ENCODE peak calls at places on chromosomes 7 and 10, in ten cellular contexts. I is breast epithelium, F is GM12878, A is HCT116, X is suprapubic skin, C is Panc1, B is spleen, U is upper lobe of left lung, E is stomach, K is sigmoid colon. P is an unnamed sample. For H3K4me1, the result is how much of the 10 kb centered on the place peaks cover.

GRCh38 chr10:37566336-37566735 is 291.1 kb downstream of the ZNF248 start:
- DNase-seq in I (no peak), F (no peak), A (no peak), X (no peak), C (no peak), B (no peak), U (no peak), E (no peak), K (no peak), P (no peak)

GRCh38 chr7:66423729-66424128 is 205.0 kb upstream of the KCTD7 start:
- DNase-seq in I (no peak), F (no peak), A (no peak), X (no peak), C (no peak), B (no peak), U (no peak), E (no peak), K (no peak), P (no peak)

GRCh38 chr7:149729983-149730801 is 43.2 kb downstream of the ZNF467 start:
- DNase-seq in I (no peak), F (no peak), A (no peak), X (no peak), C (no peak), B (peak), U (no peak), E (no peak), K (peak), P (no peak)

GRCh38 chr10:119667562-119668328 is 16.6 kb downstream of the BAG3 start:
- DNase-seq in I (peak), F (no peak), A (peak), X (no peak), C (peak), B (no peak), U (peak), E (peak), K (peak), P (no peak)

GRCh38 chr7:86825264-86825663 is 181.6 kb downstream of the GRM3 start:
- DNase-seq in I (no peak), F (no peak), A (no peak), X (no peak), C (no peak), B (no peak), U (no peak), E (no peak), K (no peak), P (no peak)

GRCh38 chr7:137304624-137305235 is 38.8 kb downstream of the PTN start:
- DNase-seq in I (no peak), F (no peak), A (no peak), X (no peak), C (no peak), B (no peak), U (no peak), E (no peak), K (no peak), P (no peak)

GRCh38 chr10:5404188-5405041 is at the start of gene TUBAL3:
- DNase-seq in I (no peak), F (no peak), A (no peak), X (no peak), C (no peak), B (no peak), U (no peak), E (no peak), K (no peak), P (no peak)

GRCh38 chr10:52740913-52741675 is 31.5 kb downstream of the MBL2 start:
- DNase-seq in I (no peak), F (no peak), A (peak), X (no peak), C (peak), B (no peak), U (peak), E (peak), K (no peak), P (peak)

GRCh38 chr7:93132216-93132615 is 14.4 kb upstream of the SAMD9 start:
- DNase-seq in I (no peak), F (no peak), A (no peak), X (no peak), C (no peak), B (no peak), U (no peak), E (no peak), K (no peak), P (no peak)

GRCh38 chr10:77687621-77688020 is 50.0 kb upstream of the KCNMA1 start:
- DNase-seq in I (no peak), F (no peak), A (no peak), X (no peak), C (no peak), B (no peak), U (no peak), E (no peak), K (no peak), P (peak)

GRCh38 chr7:103813970-103814369 is 175.5 kb downstream of the RELN start:
- DNase-seq in I (no peak), F (no peak), A (no peak), X (no peak), C (no peak), B (no peak), U (no peak), E (no peak), K (no peak), P (no peak)

GRCh38 chr7:103810112-103810744 is 179.2 kb downstream of the RELN start:
- DNase-seq in I (no peak), F (no peak), A (no peak), X (no peak), C (no peak), B (no peak), U (no peak), E (no peak), K (no peak), P (no peak)

GRCh38 chr7:103811315-103811714 is 178.1 kb downstream of the RELN start:
- DNase-seq in I (no peak), F (no peak), A (no peak), X (no peak), C (no peak), B (no peak), U (no peak), E (no peak), K (no peak), P (no peak)

GRCh38 chr7:103809229-103809994 is 180.0 kb downstream of the RELN start:
- DNase-seq in I (no peak), F (no peak), A (no peak), X (no peak), C (no peak), B (no peak), U (no peak), E (no peak), K (no peak), P (no peak)

DNA sequence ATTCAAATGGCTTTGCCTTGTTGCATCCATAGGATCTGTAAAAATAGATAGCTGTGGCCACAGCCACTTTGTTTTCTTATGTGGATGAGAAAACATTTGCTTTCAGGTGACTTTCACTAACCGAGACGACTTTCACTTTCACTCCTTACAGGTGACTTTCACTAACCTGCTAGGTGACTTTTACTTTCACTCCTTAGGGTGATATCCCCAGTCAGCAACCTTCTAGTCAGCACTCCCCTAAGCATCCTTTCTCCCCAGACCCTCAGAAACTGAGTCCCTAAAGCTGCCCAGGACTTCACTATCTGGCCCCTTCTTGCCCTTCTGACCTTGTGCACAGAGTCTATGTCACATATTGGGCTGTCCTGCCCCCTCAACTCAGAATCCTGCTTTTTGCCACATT is 177.5 kb downstream of the RELN start:
- DNase-seq in I (no peak), F (no peak), A (no peak), X (no peak), C (no peak), B (no peak), U (no peak), E (no peak), K (no peak), P (no peak)
- TF ChIP-seq POLR2AphosphoS5 in I (no peak), F (no peak), A (no peak), X (no peak), C (no peak), B (no peak), U (no peak), E (no peak), K (no peak), P (no peak)

GRCh38 chr10:56586391-56586790 is 225.3 kb upstream of the ZWINT start:
- DNase-seq in I (peak), F (no peak), A (no peak), X (no peak), C (no peak), B (no peak), U (no peak), E (no peak), K (no peak), P (no peak)

GRCh38 chr10:56583316-56583715 is 222.3 kb upstream of the ZWINT start:
- DNase-seq in I (no peak), F (no peak), A (no peak), X (no peak), C (no peak), B (no peak), U (no peak), E (no peak), K (no peak), P (no peak)

GRCh38 chr10:56585447-56586171 is 224.6 kb upstream of the ZWINT start:
- DNase-seq in I (no peak), F (no peak), A (no peak), X (no peak), C (no peak), B (no peak), U (no peak), E (no peak), K (no peak), P (no peak)
- H3K4me1 ChIP-seq in I (under half), F (under half), A (under half), X (under half), C (under half), B (under half), U (under half), E (under half), K (under half), P (under half)

DNA sequence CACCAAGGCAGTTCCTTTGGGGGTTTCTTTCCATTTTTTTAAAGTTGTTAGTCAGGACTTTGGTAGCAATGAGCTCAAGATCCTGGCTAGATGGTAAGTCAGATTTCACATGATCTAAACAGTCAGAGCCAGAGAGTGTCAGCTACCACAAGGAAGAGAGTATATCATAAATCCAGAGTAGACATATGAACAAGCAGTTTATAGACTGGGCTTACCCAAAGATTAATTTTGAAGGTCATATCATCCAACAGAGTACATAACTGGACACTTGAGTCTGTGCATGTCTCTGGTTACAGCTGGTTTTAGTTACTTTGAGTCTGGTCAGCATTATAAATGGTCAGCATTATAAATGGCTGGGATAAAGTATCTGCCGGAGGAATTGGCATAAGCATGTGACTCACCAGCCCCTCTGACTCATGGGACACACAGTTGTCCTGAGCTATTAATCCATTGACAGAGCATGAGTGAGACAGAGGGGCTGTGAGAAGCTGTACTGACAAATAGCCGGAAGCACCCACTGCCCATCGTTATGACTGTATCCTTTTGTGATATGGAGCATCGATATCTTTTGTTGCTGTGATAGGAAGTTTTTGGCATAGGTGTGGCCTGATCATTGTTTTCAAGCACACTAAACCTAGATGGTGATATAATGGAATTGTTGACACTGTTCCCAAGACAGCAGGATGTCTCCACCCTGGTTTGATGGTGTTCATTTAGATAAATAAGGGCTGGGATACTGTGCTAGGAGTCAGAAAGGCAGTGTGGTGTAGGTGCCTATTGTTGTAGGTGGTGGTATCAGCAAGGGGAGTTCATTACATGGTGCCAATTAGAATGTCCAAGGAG is 19.2 kb downstream of the PPP1R3C start:
- DNase-seq in I (no peak), F (no peak), A (peak), X (no peak), C (no peak), B (no peak), U (no peak), E (no peak), K (no peak), P (no peak)
- TF ChIP-seq POLR2AphosphoS5 in I (no peak), F (no peak), A (no peak), X (no peak), C (no peak), B (no peak), U (no peak), E (peak), K (no peak), P (no peak)

GRCh38 chr10:132641966-132642731 is 104.6 kb downstream of the INPP5A start:
- DNase-seq in I (peak), F (no peak), A (no peak), X (peak), C (no peak), B (peak), U (peak), E (no peak), K (peak), P (no peak)
- H3K4me1 ChIP-seq in I (under half), F (under half), A (under half), X (under half), C (under half), B (under half), U (under half), E (under half), K (half or more), P (half or more)

GRCh38 chr10:4346257-4346656 is 479.8 kb upstream of the AKR1E2 start:
- DNase-seq in I (no peak), F (no peak), A (no peak), X (no peak), C (no peak), B (no peak), U (no peak), E (no peak), K (no peak), P (no peak)
- TF ChIP-seq POLR2AphosphoS5 in I (no peak), F (no peak), A (no peak), X (no peak), C (no peak), B (no peak), U (no peak), E (no peak), K (no peak), P (no peak)

GRCh38 chr10:70834448-70835151 is 18.9 kb downstream of the SGPL1 start:
- DNase-seq in I (no peak), F (no peak), A (no peak), X (no peak), C (no peak), B (no peak), U (no peak), E (no peak), K (no peak), P (no peak)

GRCh38 chr10:70832236-70832635 is 16.5 kb downstream of the SGPL1 start:
- DNase-seq in I (no peak), F (no peak), A (no peak), X (no peak), C (no peak), B (no peak), U (no peak), E (no peak), K (no peak), P (no peak)

GRCh38 chr10:70830185-70830584 is 14.4 kb downstream of the SGPL1 start:
- DNase-seq in I (no peak), F (no peak), A (no peak), X (no peak), C (no peak), B (no peak), U (no peak), E (no peak), K (no peak), P (no peak)

GRCh38 chr10:70835895-70836294 is 20.1 kb downstream of the SGPL1 start:
- DNase-seq in I (no peak), F (no peak), A (no peak), X (no peak), C (no peak), B (no peak), U (peak), E (no peak), K (no peak), P (no peak)

GRCh38 chr10:70832852-70833542 is 17.2 kb downstream of the SGPL1 start:
- DNase-seq in I (no peak), F (no peak), A (no peak), X (no peak), C (no peak), B (no peak), U (no peak), E (no peak), K (no peak), P (no peak)
- H3K4me1 ChIP-seq in I (under half), F (under half), A (under half), X (under half), C (under half), B (half or more), U (under half), E (under half), K (under half), P (under half)

DNA sequence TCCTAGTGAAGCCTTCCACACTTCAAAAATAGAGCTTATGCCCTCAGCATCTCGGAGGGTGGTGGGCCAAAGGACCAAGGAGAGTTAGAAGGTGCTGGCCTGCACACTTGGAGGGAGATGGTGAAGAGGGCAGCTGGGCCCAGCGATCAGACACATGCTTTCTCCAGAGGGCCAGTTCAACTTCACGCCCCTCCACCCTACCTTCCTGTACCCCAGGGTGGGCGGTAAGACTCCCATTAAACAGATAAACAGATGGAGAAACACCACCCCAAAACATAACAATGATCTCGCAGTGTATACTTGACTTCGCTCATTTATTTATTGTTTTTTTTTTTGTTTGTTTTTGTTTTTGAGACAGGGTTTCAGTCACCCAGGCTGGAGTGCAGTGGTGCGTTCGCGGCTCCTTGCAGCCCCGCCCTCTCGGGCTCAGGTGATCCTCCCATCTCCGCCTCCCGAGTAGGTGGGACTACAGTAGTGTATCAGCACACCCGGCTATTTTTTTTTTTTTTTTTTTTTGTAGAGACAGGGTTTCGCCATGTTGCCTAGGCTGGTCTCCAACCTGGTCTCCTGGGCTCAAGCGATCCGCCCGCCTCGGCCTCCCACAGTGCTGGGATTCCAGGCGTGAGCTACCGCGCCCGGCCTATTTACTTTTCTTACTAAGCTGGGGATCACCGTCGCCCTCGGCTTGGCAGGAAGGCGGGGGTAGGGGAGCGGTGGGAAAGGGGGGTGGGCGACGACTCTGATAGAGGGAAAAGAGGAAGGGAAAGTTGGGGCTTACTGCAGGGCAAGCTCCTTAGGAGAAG is 1.8 kb downstream of the C10orf95 start:
- DNase-seq in I (peak), F (peak), A (peak), X (no peak), C (no peak), B (peak), U (peak), E (peak), K (peak), P (no peak)
- TF ChIP-seq POLR2AphosphoS5 in I (no peak), F (no peak), A (peak), X (no peak), C (no peak), B (no peak), U (no peak), E (no peak), K (no peak), P (no peak)

DNA sequence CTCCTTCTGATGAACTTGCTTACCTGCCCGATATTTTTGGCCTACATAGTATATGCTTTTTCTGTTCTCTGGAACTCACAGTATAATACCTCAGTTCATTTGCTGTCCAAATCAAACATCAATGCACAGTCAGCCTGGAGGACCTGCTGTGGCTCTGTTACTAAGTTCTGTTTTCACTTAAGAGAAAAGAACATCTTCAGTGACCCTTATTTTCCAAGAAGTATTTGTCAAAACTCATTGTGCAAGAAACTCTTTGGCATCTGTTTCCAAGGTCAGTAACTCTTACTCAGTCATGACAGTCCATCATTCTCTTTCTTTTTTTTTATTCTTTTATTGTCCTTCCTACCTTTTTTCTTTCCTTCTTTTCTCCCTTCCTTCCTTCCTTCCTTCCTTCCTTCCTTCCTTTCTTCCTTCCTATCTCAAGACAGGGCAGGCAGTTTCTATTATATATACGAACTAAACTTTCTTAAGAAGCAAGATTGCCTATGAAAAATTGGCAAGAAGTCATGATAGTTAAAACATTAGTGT is 37.8 kb upstream of the SEM1 start:
- DNase-seq in I (no peak), F (no peak), A (no peak), X (no peak), C (no peak), B (no peak), U (no peak), E (no peak), K (no peak), P (no peak)
- H3K4me1 ChIP-seq in I (under half), F (under half), A (under half), X (under half), C (under half), B (under half), U (under half), E (under half), K (under half), P (under half)

GRCh38 chr10:125154529-125154928 is 5.8 kb downstream of the CTBP2 start:
- DNase-seq in I (peak), F (no peak), A (no peak), X (no peak), C (no peak), B (no peak), U (no peak), E (no peak), K (peak), P (no peak)
- TF ChIP-seq POLR2AphosphoS5 in I (no peak), F (no peak), A (no peak), X (no peak), C (no peak), B (no peak), U (no peak), E (no peak), K (no peak), P (no peak)